ENCODE peak calls at places on chromosomes 5 and 9, in seven cellular contexts. One of them, this sample, is unnamed.

GRCh38 chr9:105539452-105539851 is 18.5 kb upstream of the FKTN start:
- DNase-seq in breast epithelium: no peak
- DNase-seq in psoas muscle: no peak
- DNase-seq in ovary: no peak
- DNase-seq in CD8-positive, alpha-beta T cell: no peak
- DNase-seq in heart left ventricle: no peak
- DNase-seq in body of pancreas: no peak
- DNase-seq in this sample: no peak

GRCh38 chr9:133144142-133144886 is 19.4 kb downstream of the GBGT1 start:
- DNase-seq in psoas muscle: peak; percentile 76
- DNase-seq in ovary: no peak
- DNase-seq in CD8-positive, alpha-beta T cell: peak; percentile 91
- DNase-seq in heart left ventricle: peak; percentile 83
- DNase-seq in breast epithelium: no peak
- DNase-seq in body of pancreas: peak; percentile 72
- DNase-seq in this sample: no peak

GRCh38 chr5:166576323-166576722 is 1715.1 kb upstream of the WWC1 start:
- DNase-seq in body of pancreas: no peak
- DNase-seq in ovary: no peak
- DNase-seq in breast epithelium: no peak
- DNase-seq in psoas muscle: no peak
- DNase-seq in CD8-positive, alpha-beta T cell: no peak
- DNase-seq in heart left ventricle: no peak
- DNase-seq in this sample: no peak

GRCh38 chr9:125401317-125401716 is 139.7 kb downstream of the GAPVD1 start:
- DNase-seq in psoas muscle: no peak
- DNase-seq in body of pancreas: no peak
- DNase-seq in ovary: no peak
- DNase-seq in breast epithelium: no peak
- DNase-seq in CD8-positive, alpha-beta T cell: no peak
- DNase-seq in heart left ventricle: no peak
- DNase-seq in this sample: no peak

GRCh38 chr9:30995951-30996738 is 1388.3 kb upstream of the ACO1 start:
- DNase-seq in ovary: no peak
- DNase-seq in breast epithelium: no peak
- DNase-seq in heart left ventricle: no peak
- DNase-seq in psoas muscle: no peak
- DNase-seq in body of pancreas: no peak
- DNase-seq in CD8-positive, alpha-beta T cell: no peak
- DNase-seq in this sample: no peak

GRCh38 chr9:95242613-95243012 is 74.9 kb downstream of the FANCC start:
- DNase-seq in heart left ventricle: no peak
- DNase-seq in breast epithelium: no peak
- DNase-seq in psoas muscle: no peak
- DNase-seq in body of pancreas: no peak
- DNase-seq in CD8-positive, alpha-beta T cell: no peak
- DNase-seq in ovary: no peak
- DNase-seq in this sample: no peak

GRCh38 chr5:148353634-148354033 is 18.3 kb downstream of the SPINK9 start:
- DNase-seq in psoas muscle: no peak
- DNase-seq in CD8-positive, alpha-beta T cell: no peak
- DNase-seq in breast epithelium: no peak
- DNase-seq in heart left ventricle: no peak
- DNase-seq in ovary: no peak
- DNase-seq in body of pancreas: no peak
- DNase-seq in this sample: no peak

GRCh38 chr9:135778421-135778820 is 76.4 kb downstream of the KCNT1 start:
- DNase-seq in CD8-positive, alpha-beta T cell: no peak
- DNase-seq in heart left ventricle: no peak
- DNase-seq in breast epithelium: no peak
- DNase-seq in psoas muscle: no peak
- DNase-seq in ovary: no peak
- DNase-seq in body of pancreas: no peak
- DNase-seq in this sample: no peak

GRCh38 chr5:19256036-19256435 is 732.0 kb downstream of the CDH18 start:
- DNase-seq in psoas muscle: no peak
- DNase-seq in breast epithelium: no peak
- DNase-seq in body of pancreas: no peak
- DNase-seq in heart left ventricle: no peak
- DNase-seq in CD8-positive, alpha-beta T cell: no peak
- DNase-seq in ovary: no peak
- DNase-seq in this sample: no peak

GRCh38 chr5:133926960-133927615 is 41.3 kb downstream of the C5orf15 start:
- DNase-seq in CD8-positive, alpha-beta T cell: no peak
- DNase-seq in body of pancreas: no peak
- DNase-seq in breast epithelium: no peak
- DNase-seq in psoas muscle: no peak
- DNase-seq in ovary: no peak
- DNase-seq in heart left ventricle: no peak
- DNase-seq in this sample: peak; percentile 22

GRCh38 chr5:180668835-180669596 is 19.6 kb upstream of the FLT4 start:
- DNase-seq in heart left ventricle: no peak
- DNase-seq in ovary: no peak
- DNase-seq in body of pancreas: no peak
- DNase-seq in CD8-positive, alpha-beta T cell: no peak
- DNase-seq in breast epithelium: no peak
- DNase-seq in psoas muscle: no peak
- DNase-seq in this sample: no peak

GRCh38 chr5:122300374-122300773 is 11.7 kb upstream of the SNCAIP start:
- DNase-seq in ovary: no peak
- DNase-seq in body of pancreas: no peak
- DNase-seq in heart left ventricle: no peak
- DNase-seq in psoas muscle: no peak
- DNase-seq in CD8-positive, alpha-beta T cell: no peak
- DNase-seq in breast epithelium: no peak
- DNase-seq in this sample: no peak

DNA sequence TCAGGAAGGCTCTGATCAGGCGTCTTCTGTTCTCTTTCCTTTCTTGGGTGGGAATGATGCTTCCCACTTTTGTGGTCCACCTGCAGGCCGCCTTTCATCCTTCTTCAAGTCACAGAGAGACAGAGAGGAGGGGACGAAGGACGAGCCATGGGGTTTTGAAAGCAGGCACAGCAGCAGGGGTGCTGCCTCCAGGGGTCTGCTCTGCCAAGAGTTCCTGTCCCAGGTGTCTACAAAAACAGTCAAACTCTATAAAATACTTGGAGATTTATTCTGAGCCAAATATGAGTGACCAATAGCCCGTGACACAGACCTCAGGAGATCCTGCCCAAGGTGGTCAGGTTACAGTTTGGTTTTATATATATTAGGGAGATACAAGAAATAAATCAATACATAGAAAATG is 34.5 kb upstream of the LCP2 start:
- DNase-seq in breast epithelium: no peak
- DNase-seq in heart left ventricle: no peak
- DNase-seq in body of pancreas: no peak
- DNase-seq in ovary: no peak
- DNase-seq in CD8-positive, alpha-beta T cell: no peak
- DNase-seq in psoas muscle: no peak
- DNase-seq in this sample: no peak
- H3K27ac ChIP-seq in breast epithelium: peak overlapping the region; percentile 93
- H3K27ac ChIP-seq in heart left ventricle: peak overlapping the region; percentile 83
- H3K27ac ChIP-seq in body of pancreas: no peak overlapping the region
- H3K27ac ChIP-seq in ovary: no peak overlapping the region
- H3K27ac ChIP-seq in CD8-positive, alpha-beta T cell: peak overlapping the region; percentile 49
- H3K27ac ChIP-seq in psoas muscle: peak overlapping the region; percentile 38
- H3K27ac ChIP-seq in this sample: peak overlapping the region; percentile 80

GRCh38 chr9:129626079-129626943 is at the start of gene NTMT1:
- DNase-seq in CD8-positive, alpha-beta T cell: peak; percentile 89
- DNase-seq in ovary: peak; percentile 83
- DNase-seq in heart left ventricle: peak; percentile 91
- DNase-seq in psoas muscle: peak; percentile 87
- DNase-seq in breast epithelium: peak; percentile 86
- DNase-seq in body of pancreas: peak; percentile 90
- DNase-seq in this sample: peak; percentile 91
- TF ChIP-seq CTCF in CD8-positive, alpha-beta T cell: no peak
- TF ChIP-seq CTCF in ovary: peak; percentile 14
- TF ChIP-seq CTCF in heart left ventricle: no peak
- TF ChIP-seq CTCF in psoas muscle: no peak
- TF ChIP-seq CTCF in breast epithelium: no peak
- TF ChIP-seq CTCF in body of pancreas: peak; percentile 9
- TF ChIP-seq CTCF in this sample: peak; percentile 20

GRCh38 chr9:128008171-128008570 is 27.4 kb upstream of the EEIG1 start:
- DNase-seq in psoas muscle: no peak
- DNase-seq in CD8-positive, alpha-beta T cell: no peak
- DNase-seq in ovary: no peak
- DNase-seq in heart left ventricle: no peak
- DNase-seq in body of pancreas: no peak
- DNase-seq in breast epithelium: no peak
- DNase-seq in this sample: no peak
- H3K4me1 ChIP-seq in psoas muscle: peaks cover 4% of the 10 kb centered on the region
- H3K4me1 ChIP-seq in CD8-positive, alpha-beta T cell: peaks cover 76% of the 10 kb centered on the region
- H3K4me1 ChIP-seq in ovary: peaks cover 2% of the 10 kb centered on the region
- H3K4me1 ChIP-seq in heart left ventricle: peaks cover 43% of the 10 kb centered on the region
- H3K4me1 ChIP-seq in body of pancreas: peaks cover 12% of the 10 kb centered on the region
- H3K4me1 ChIP-seq in breast epithelium: no peaks in the 10 kb centered on the region
- H3K4me1 ChIP-seq in this sample: no peaks in the 10 kb centered on the region

DNA sequence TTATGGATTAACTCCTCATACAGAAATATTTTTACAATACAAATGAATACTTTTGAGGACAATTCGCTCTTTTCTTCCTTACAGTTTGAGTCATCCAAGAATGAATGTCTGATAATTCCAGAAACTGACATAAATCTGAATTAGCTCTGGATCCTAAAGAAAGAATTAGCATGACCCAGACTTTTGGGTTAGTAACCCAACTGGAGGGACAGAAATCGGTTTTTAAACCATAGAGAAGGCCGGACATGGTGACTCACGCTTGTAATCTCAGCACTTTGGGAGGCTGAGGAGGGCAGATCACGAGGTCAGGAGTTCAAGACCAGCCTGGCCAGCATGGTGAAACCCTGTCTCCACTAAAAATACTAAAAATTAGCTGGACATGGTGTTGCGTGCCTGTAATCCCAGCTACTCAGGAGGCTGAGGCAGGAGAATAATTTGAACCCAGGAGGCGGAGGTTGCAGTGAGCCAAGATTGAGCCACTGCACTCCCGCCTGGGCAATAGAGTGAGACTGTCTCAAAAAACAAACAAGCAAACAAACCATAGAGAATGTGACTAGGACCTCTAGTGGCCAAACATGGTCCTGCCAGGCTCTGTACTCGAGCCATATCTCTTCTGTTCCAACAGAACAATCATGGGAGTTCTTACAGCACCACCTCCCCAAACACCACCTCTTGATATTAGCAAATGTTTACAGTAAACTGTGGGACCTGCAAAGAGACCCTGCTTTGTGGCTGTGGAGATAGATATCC is 44.8 kb downstream of the LURAP1L start:
- DNase-seq in breast epithelium: no peak
- DNase-seq in CD8-positive, alpha-beta T cell: no peak
- DNase-seq in ovary: no peak
- DNase-seq in psoas muscle: no peak
- DNase-seq in heart left ventricle: no peak
- DNase-seq in body of pancreas: peak; percentile 38
- DNase-seq in this sample: no peak
- H3K27ac ChIP-seq in breast epithelium: no peak overlapping the region
- H3K27ac ChIP-seq in CD8-positive, alpha-beta T cell: no peak overlapping the region
- H3K27ac ChIP-seq in ovary: no peak overlapping the region
- H3K27ac ChIP-seq in psoas muscle: no peak overlapping the region
- H3K27ac ChIP-seq in heart left ventricle: no peak overlapping the region
- H3K27ac ChIP-seq in body of pancreas: peak overlapping the region; percentile 36
- H3K27ac ChIP-seq in this sample: no peak overlapping the region